ENCODE peak calls at places on chromosomes 4 and X, in five cellular contexts. V, N, T, Q and O are unnamed samples.

GRCh38 chr4:13302876-13303275 is 181.3 kb downstream of the RAB28 start:
- DNase-seq in N (no peak), T (no peak), Q (no peak), V (no peak), O (no peak)

GRCh38 chr4:10093801-10094552 is 22.6 kb downstream of the WDR1 start:
- DNase-seq in T (no peak), V (no peak), Q (no peak), N (no peak), O (no peak)

GRCh38 chrX:41092776-41093175 is 7.5 kb downstream of the USP9X start:
- DNase-seq in Q (no peak), V (no peak), T (no peak), N (no peak), O (no peak)

GRCh38 chrX:154082396-154083133 is 15.0 kb downstream of the MECP2 start:
- DNase-seq in Q (no peak), T (no peak), V (no peak), N (no peak), O (no peak)

GRCh38 chr4:20445933-20446723 is 194.4 kb downstream of the SLIT2 start:
- DNase-seq in V (no peak), N (no peak), Q (peak; percentile 9), T (no peak), O (no peak)

GRCh38 chr4:130478406-130478805 is 1382.5 kb downstream of the C4orf33 start:
- DNase-seq in T (no peak), V (no peak), Q (no peak), N (no peak), O (no peak)

GRCh38 chrX:84956304-84956703 is 47.4 kb upstream of the APOOL start:
- DNase-seq in V (no peak), N (no peak), Q (no peak), T (no peak), O (no peak)

GRCh38 chr4:153497988-153498967 is 32.1 kb downstream of the TMEM131L start:
- DNase-seq in T (no peak), V (peak; percentile 72), Q (no peak), N (peak; percentile 41), O (no peak)

GRCh38 chr4:125266901-125267601 is 47.7 kb upstream of the FAT4 start:
- DNase-seq in V (no peak), Q (no peak), T (no peak), N (no peak), O (no peak)

GRCh38 chr4:81635128-81635527 is 163.4 kb upstream of the RASGEF1B start:
- DNase-seq in N (no peak), V (no peak), T (no peak), Q (no peak), O (no peak)

GRCh38 chr4:184284742-184285141 is 67.1 kb upstream of the ENPP6 start:
- DNase-seq in N (no peak), Q (no peak), V (no peak), T (no peak), O (no peak)

GRCh38 chr4:88573995-88574394 is 18.3 kb upstream of the HERC3 start:
- DNase-seq in Q (no peak), V (no peak), T (peak; percentile 13), N (no peak), O (peak; percentile 20)

GRCh38 chrX:10166731-10167149 is 10.0 kb downstream of the CLCN4 start:
- DNase-seq in T (peak; percentile 39), Q (no peak), V (no peak), N (no peak), O (no peak)

GRCh38 chrX:146041741-146042140 is 224.1 kb downstream of the SLITRK2 start:
- DNase-seq in Q (no peak), V (no peak), T (no peak), N (no peak), O (no peak)

GRCh38 chr4:113146876-113147358 is 97.5 kb downstream of the ANK2 start:
- DNase-seq in T (peak; percentile 73), V (peak; percentile 16), N (no peak), Q (no peak), O (no peak)

GRCh38 chrX:48971325-48972213 is at the start of gene KCND1:
- DNase-seq in Q (no peak), N (peak; percentile 71), T (no peak), V (no peak), O (no peak)

GRCh38 chrX:30910124-30910860 is 21.2 kb upstream of the TAB3 start:
- DNase-seq in T (no peak), N (no peak), V (no peak), Q (no peak), O (no peak)

GRCh38 chrX:66014560-66014959 is 25.3 kb downstream of the VSIG4 start:
- DNase-seq in Q (no peak), N (no peak), T (no peak), V (no peak), O (no peak)

GRCh38 chr4:124753941-124754581 is 41.5 kb upstream of the ANKRD50 start:
- DNase-seq in T (peak; percentile 6), N (no peak), V (no peak), Q (no peak), O (no peak)

GRCh38 chr4:185227131-185227551 is 17.7 kb downstream of the SNX25 start:
- DNase-seq in T (peak; percentile 29), N (peak; percentile 43), Q (no peak), V (no peak), O (no peak)

GRCh38 chr4:8337083-8337482 is 67.5 kb downstream of the HTRA3 start:
- DNase-seq in Q (no peak), N (no peak), V (no peak), T (no peak), O (no peak)

GRCh38 chr4:155342142-155342541 is 34.6 kb downstream of the MAP9 start:
- DNase-seq in T (no peak), N (no peak), V (no peak), Q (no peak), O (no peak)

GRCh38 chr4:103018391-103019318 is 850 bp downstream of the SLC9B1 start:
- DNase-seq in V (no peak), Q (no peak), T (peak; percentile 7), N (no peak), O (peak; percentile 11)

GRCh38 chr4:123284166-123284565 is 112.4 kb upstream of the SPRY1 start:
- DNase-seq in Q (no peak), T (no peak), N (no peak), V (no peak), O (no peak)

GRCh38 chrX:28697732-28698131 is 110.5 kb downstream of the IL1RAPL1 start:
- DNase-seq in N (no peak), Q (no peak), V (no peak), T (no peak), O (no peak)

GRCh38 chr4:176810481-176811249 is 17.9 kb upstream of the VEGFC start:
- DNase-seq in V (no peak), T (no peak), N (no peak), Q (no peak), O (no peak)

GRCh38 chr4:153166971-153167501 is 37.2 kb upstream of the TRIM2 start:
- DNase-seq in Q (no peak), N (no peak), T (peak; percentile 38), V (no peak), O (no peak)

GRCh38 chr4:7911044-7911578 is 28.6 kb downstream of the AFAP1 start:
- DNase-seq in V (no peak), T (no peak), N (no peak), Q (peak; percentile 74), O (no peak)

GRCh38 chr4:17545374-17546140 is 30.6 kb downstream of the CLRN2 start:
- DNase-seq in V (no peak), Q (no peak), N (no peak), T (no peak), O (no peak)

GRCh38 chrX:120274958-120275357 is 24.3 kb downstream of the ZBTB33 start:
- DNase-seq in V (no peak), N (no peak), Q (peak; percentile 85), T (no peak), O (no peak)
- TF ChIP-seq SUZ12 in V (no peak), N (no peak), Q (no peak), T (no peak), O (no peak)

GRCh38 chr4:169342906-169343560 is 72.3 kb upstream of the SH3RF1 start:
- DNase-seq in Q (no peak), N (no peak), V (no peak), T (no peak), O (no peak)

GRCh38 chr4:169345207-169345788 is 74.5 kb upstream of the SH3RF1 start:
- DNase-seq in V (no peak), T (no peak), Q (no peak), N (no peak), O (no peak)

GRCh38 chr4:169341490-169341889 is 70.7 kb upstream of the SH3RF1 start:
- DNase-seq in T (no peak), N (no peak), Q (no peak), V (peak; percentile 62), O (no peak)

GRCh38 chr4:169340834-169341233 is 70.1 kb upstream of the SH3RF1 start:
- DNase-seq in Q (no peak), V (no peak), N (no peak), T (no peak), O (no peak)

DNA sequence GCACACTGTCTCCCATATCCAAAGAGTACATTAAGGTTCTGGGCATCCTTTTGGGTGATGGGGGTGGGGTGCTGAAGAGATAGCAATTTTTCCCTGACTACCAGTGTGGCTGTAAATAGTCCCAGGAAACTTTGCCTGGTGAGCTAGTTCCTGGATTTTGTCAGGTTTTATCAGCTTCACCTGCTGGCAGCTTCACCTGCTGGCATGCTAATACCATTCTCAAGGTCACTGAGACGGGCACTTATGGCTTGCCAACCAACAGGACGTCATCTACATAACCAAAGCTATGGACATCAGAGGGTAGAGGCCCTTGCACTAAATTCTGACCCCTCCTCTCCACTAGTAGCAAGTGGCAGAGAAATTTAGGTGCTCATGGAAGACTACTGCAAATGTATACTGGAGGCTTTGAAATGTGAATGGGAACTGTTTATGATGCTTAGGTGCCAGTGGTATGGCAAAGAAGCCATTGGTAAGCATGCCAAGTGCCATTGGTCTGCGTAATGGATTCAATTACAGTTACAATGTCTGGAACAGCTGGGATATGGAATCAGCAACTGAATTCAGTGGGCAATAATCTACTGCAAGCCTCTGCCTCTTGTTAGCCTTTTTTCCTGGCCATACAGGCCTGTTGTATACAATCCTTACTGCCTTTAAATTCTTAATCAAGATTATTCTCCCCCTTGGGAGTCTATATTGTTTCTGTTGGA is 71.6 kb upstream of the SH3RF1 start:
- DNase-seq in V (no peak), N (no peak), T (no peak), Q (no peak), O (no peak)
- TF ChIP-seq SUZ12 in V (no peak), N (no peak), T (no peak), Q (no peak), O (no peak)

DNA sequence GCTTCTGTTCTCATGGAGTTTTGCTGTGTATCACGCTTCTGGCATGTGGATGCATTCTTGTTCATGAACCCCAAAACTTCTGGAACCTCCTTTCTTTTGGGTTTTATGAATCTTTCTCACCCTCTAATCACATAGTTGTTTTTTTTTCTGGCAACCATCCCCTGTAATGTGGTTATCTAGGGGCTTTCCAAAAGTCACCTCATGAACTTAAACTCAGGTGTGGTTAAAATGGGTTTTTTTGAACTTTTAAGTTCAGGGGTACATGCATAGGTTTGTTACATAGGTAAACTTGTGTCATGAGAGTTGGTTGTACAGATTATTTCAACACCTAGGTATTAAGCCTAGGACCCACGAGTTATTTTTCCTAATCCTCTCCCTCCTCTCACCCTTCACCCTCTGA is 1099.4 kb upstream of the SLIT2 start:
- DNase-seq in T (no peak), V (no peak), Q (no peak), N (no peak), O (no peak)
- TF ChIP-seq SUZ12 in T (no peak), V (no peak), Q (no peak), N (no peak), O (no peak)

DNA sequence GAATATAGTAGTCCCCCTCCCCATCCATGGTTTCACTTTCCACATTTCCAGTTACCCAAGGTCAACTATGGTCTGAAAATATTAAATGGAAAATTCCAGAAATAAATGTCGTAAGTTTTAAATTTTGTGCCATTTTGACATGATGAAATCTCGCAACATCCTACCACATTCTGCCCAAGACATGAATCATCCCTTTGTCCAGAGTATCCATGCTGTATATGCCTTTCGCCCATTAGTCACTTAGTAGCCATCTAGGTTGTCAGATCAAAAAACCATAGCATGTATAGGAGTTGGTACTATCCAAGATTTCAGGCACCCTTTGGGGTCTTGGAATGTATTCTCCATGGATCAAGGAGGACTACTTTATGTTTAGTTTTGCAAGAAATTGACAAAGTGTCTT is 8.3 kb downstream of the PRRG1 start:
- DNase-seq in Q (no peak), V (no peak), T (no peak), N (no peak), O (no peak)
- TF ChIP-seq SUZ12 in Q (no peak), V (no peak), T (no peak), N (no peak), O (no peak)